ENCODE peak calls at places on chromosome 10, in four cellular contexts. I is K562, U is A549, G is HepG2. R is an unnamed sample.

GRCh38 chr10:130422366-130423324 is 286.5 kb downstream of the GLRX3 start:
- DNase-seq in I (no peak), G (no peak), U (no peak), R (no peak)

GRCh38 chr10:31526178-31526577 is 207.2 kb downstream of the ZEB1 start:
- DNase-seq in U (no peak), G (no peak), I (no peak), R (no peak)

GRCh38 chr10:132453470-132453861 is 56.5 kb downstream of the PWWP2B start:
- DNase-seq in I (no peak), U (no peak), G (no peak), R (no peak)

GRCh38 chr10:88800152-88801125 is 2.1 kb upstream of the LIPM start:
- DNase-seq in U (no peak), I (no peak), G (no peak), R (no peak)

GRCh38 chr10:11205026-11205772 is 187.5 kb downstream of the CELF2 start:
- DNase-seq in I (no peak), G (no peak), U (no peak), R (no peak)

GRCh38 chr10:128087884-128088695 is 38.1 kb downstream of the MKI67 start:
- DNase-seq in I (peak; percentile 19), G (peak; percentile 18), U (peak; percentile 24), R (no peak)

GRCh38 chr10:100883322-100883821 is 29.4 kb upstream of the SLF2 start:
- DNase-seq in I (no peak), G (no peak), U (no peak), R (no peak)

GRCh38 chr10:24849537-24850299 is 102.7 kb downstream of the PRTFDC1 start:
- DNase-seq in G (no peak), U (peak; percentile 84), I (no peak), R (no peak)

GRCh38 chr10:67280405-67280804 is 354.6 kb downstream of the LRRTM3 start:
- DNase-seq in I (no peak), U (no peak), G (no peak), R (no peak)

GRCh38 chr10:80104066-80104926 is 25.8 kb downstream of the TMEM254 start:
- DNase-seq in G (peak; percentile 16), U (no peak), I (no peak), R (no peak)

GRCh38 chr10:124570646-124571045 is 109.0 kb downstream of the LHPP start:
- DNase-seq in U (no peak), I (no peak), G (no peak), R (no peak)

GRCh38 chr10:76432274-76433012 is 1001.0 kb downstream of the LRMDA start:
- DNase-seq in G (no peak), U (no peak), I (no peak), R (no peak)

GRCh38 chr10:14409247-14409646 is 78.5 kb upstream of the FRMD4A start:
- DNase-seq in I (no peak), U (no peak), G (no peak), R (no peak)

GRCh38 chr10:21675157-21675796 is 141.2 kb downstream of the MLLT10 start:
- DNase-seq in I (peak; percentile 54), U (peak; percentile 62), G (peak; percentile 64), R (no peak)

GRCh38 chr10:17349009-17349349 is 105.4 kb downstream of the ST8SIA6 start:
- DNase-seq in I (no peak), G (no peak), U (no peak), R (no peak)

GRCh38 chr10:34669079-34669478 is 146.0 kb downstream of the PARD3 start:
- DNase-seq in U (no peak), G (no peak), I (no peak), R (no peak)

GRCh38 chr10:75708060-75708459 is 276.6 kb downstream of the LRMDA start:
- DNase-seq in G (no peak), U (no peak), I (no peak), R (no peak)

GRCh38 chr10:76624470-76624869 is 1013.1 kb downstream of the KCNMA1 start:
- DNase-seq in I (no peak), G (no peak), U (no peak), R (peak; percentile 38)

GRCh38 chr10:43689618-43689954 is 40.9 kb upstream of the ZNF32 start:
- DNase-seq in I (peak; percentile 52), G (no peak), U (peak; percentile 52), R (no peak)

GRCh38 chr10:73814896-73815718 is 3.7 kb upstream of the NDST2 start:
- DNase-seq in U (peak; percentile 62), I (peak; percentile 80), G (no peak), R (no peak)

GRCh38 chr10:124875596-124875995 is 66.3 kb upstream of the ZRANB1 start:
- DNase-seq in G (no peak), I (no peak), U (peak; percentile 39), R (no peak)

GRCh38 chr10:27197980-27198645 is 42.5 kb downstream of the ACBD5 start:
- DNase-seq in I (no peak), U (no peak), G (no peak), R (no peak)

GRCh38 chr10:70475661-70476060 is 2.9 kb upstream of the PALD1 start:
- DNase-seq in U (peak; percentile 28), G (no peak), I (no peak), R (no peak)

DNA sequence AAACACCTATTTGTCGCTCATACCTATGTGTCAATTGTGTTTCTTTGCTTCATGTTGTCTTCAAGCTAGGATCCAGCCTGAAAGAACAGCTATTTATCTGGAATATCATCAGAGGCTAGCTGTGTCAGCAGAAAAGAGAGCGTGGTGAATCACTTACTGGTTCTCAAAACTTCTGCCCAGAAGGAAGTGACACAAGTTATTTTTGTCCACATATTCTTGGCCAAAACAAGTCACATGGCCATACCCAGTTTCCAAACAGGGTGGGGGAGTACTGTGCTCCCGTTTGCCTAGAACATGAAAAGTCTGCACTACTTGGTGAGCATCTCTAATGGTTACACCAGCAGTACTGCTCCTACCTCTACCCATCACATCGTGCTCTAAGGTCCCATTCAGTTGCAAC is 160.9 kb upstream of the CSTF2T start:
- DNase-seq in G (no peak), U (no peak), I (no peak), R (no peak)
- TF ChIP-seq POLR2AphosphoS2 in G (no peak), U (no peak), I (no peak), R (no peak)

DNA sequence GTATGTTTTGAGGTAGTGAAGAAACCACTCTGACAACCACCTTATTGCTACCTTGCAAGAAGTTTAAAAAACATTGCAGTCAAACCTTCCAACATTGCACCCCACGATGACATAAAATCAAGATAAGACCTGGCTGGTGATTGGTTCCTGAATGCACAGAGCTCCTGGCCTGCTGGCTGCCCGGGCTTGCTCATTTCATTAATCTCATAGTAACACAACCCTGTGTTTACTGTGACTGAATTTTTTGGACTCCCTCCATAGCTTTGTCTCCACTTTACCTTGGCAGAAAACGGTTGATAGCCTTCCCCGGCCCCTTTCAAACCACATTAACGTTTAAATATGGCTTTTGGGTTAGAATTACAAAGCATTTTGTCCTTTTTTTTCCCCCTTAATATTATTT is 27.5 kb downstream of the VWA2 start:
- DNase-seq in I (peak; percentile 5), G (no peak), U (no peak), R (no peak)
- TF ChIP-seq POLR2AphosphoS2 in I (no peak), G (no peak), U (no peak), R (no peak)

DNA sequence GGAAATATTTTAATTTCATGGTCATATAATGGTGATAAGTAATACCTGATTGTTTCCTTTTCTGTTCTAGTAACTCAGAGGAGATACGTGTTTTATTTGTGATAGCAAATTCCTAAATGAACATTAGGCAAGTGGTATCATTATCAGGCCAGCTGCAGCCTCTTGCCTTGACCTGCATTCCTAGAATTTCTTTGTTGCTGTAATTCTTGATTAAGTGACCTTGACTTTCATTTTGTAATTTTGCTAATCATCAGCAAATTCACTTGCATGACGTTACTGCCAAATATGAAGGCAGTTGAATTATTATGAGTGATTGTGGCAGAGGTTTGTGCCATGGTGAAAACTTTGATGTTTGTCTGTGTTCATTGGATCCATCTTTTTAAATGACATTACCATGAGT is 5.6 kb upstream of the AS3MT start:
- DNase-seq in G (no peak), I (no peak), U (no peak), R (no peak)
- TF ChIP-seq POLR2AphosphoS2 in G (no peak), I (no peak), U (no peak), R (no peak)

GRCh38 chr10:97916586-97916985 is 66.9 kb downstream of the GOLGA7B start:
- DNase-seq in U (no peak), I (no peak), G (no peak), R (no peak)
- TF ChIP-seq POLR2AphosphoS2 in U (no peak), I (no peak), G (no peak), R (no peak)

GRCh38 chr10:613217-613616 is 76.3 kb downstream of the DIP2C start:
- DNase-seq in U (no peak), I (no peak), G (no peak), R (no peak)
- TF ChIP-seq POLR2AphosphoS2 in U (no peak), I (no peak), G (no peak), R (no peak)

GRCh38 chr10:47237316-47238260 is 62.4 kb upstream of the GDF10 start:
- DNase-seq in U (no peak), G (no peak), I (no peak), R (no peak)
- TF ChIP-seq POLR2AphosphoS2 in U (no peak), G (no peak), I (no peak), R (no peak)

GRCh38 chr10:71704816-71705215 is 14.8 kb downstream of the C10orf105 start:
- DNase-seq in U (no peak), G (no peak), I (no peak), R (no peak)

GRCh38 chr10:71708301-71708703 is 11.3 kb downstream of the C10orf105 start:
- DNase-seq in U (peak; percentile 42), I (peak; percentile 83), G (peak; percentile 21), R (no peak)

GRCh38 chr10:71705582-71705981 is 14.0 kb downstream of the C10orf105 start:
- DNase-seq in U (no peak), I (no peak), G (no peak), R (no peak)

GRCh38 chr10:71707240-71707789 is 12.3 kb downstream of the C10orf105 start:
- DNase-seq in I (no peak), U (no peak), G (no peak), R (no peak)

GRCh38 chr10:71706216-71707121 is 13.1 kb downstream of the C10orf105 start:
- DNase-seq in I (no peak), G (no peak), U (no peak), R (no peak)
- TF ChIP-seq POLR2AphosphoS2 in I (no peak), G (no peak), U (no peak), R (no peak)

GRCh38 chr10:6139470-6139869 is 50.6 kb downstream of the RBM17 start:
- DNase-seq in I (no peak), G (no peak), U (no peak), R (no peak)
- TF ChIP-seq POLR2AphosphoS2 in I (no peak), G (no peak), U (no peak), R (no peak)

R was measured in GM12878.